ENCODE peak calls at places on chromosomes 6 and 20, in ten cellular contexts. J is activated CD4-positive, CD25-positive, alpha-beta regulatory T cell; I is upper lobe of left lung; G is substantia nigra; O is stimulated activated CD8-positive, alpha-beta memory T cell treated with anti-CD3 and anti-CD28 coated beads, Interleukin-15, amount 100 ng/mL, for 1 hour; Q is suprapubic skin; F is uterus; L is LoVo; N is effector memory CD4-positive, alpha-beta T cell; S is AG04450. H is an unnamed sample.

GRCh38 chr20:46011631-46012482 is 3.1 kb downstream of the MMP9 start:
- DNase-seq in J (no peak), I (peak; percentile 79), G (no peak), O (no peak), Q (peak; percentile 78), F (no peak), L (no peak), N (no peak), S (no peak), H (no peak)

GRCh38 chr6:48825501-48826317 is 637.3 kb downstream of the MMUT start:
- DNase-seq in J (no peak), I (no peak), G (no peak), O (no peak), Q (no peak), F (no peak), L (no peak), N (no peak), S (no peak), H (no peak)

GRCh38 chr6:32993363-32993973 is 15.9 kb downstream of the HLA-DOA start:
- DNase-seq in J (no peak), I (no peak), G (no peak), O (no peak), Q (no peak), F (no peak), L (no peak), N (no peak), S (no peak), H (no peak)

GRCh38 chr6:89952696-89953095 is 58.4 kb downstream of the GJA10 start:
- DNase-seq in J (no peak), I (no peak), G (no peak), O (peak; percentile 16), Q (no peak), F (no peak), L (no peak), N (peak; percentile 37), S (peak; percentile 24), H (no peak)

GRCh38 chr6:137247724-137248123 is 28.5 kb upstream of the IFNGR1 start:
- DNase-seq in J (no peak), I (no peak), G (no peak), O (no peak), Q (no peak), F (no peak), L (peak; percentile 73), N (no peak), S (no peak), H (no peak)

GRCh38 chr6:106609699-106610098 is 19.6 kb downstream of the RTN4IP1 start:
- DNase-seq in J (no peak), I (no peak), G (no peak), O (no peak), Q (no peak), F (no peak), L (peak; percentile 4), N (no peak), S (no peak), H (no peak)

GRCh38 chr20:37994512-37994911 is 38.7 kb downstream of the TTI1 start:
- DNase-seq in J (no peak), I (no peak), G (no peak), O (no peak), Q (no peak), F (no peak), L (no peak), N (no peak), S (peak; percentile 23), H (no peak)

GRCh38 chr6:13065596-13065995 is 262.7 kb downstream of the TBC1D7 start:
- DNase-seq in J (no peak), I (no peak), G (no peak), O (no peak), Q (no peak), F (no peak), L (no peak), N (no peak), S (no peak), H (no peak)

GRCh38 chr6:36678488-36679042 is at the start of gene CDKN1A:
- DNase-seq in J (peak; percentile 59), I (peak; percentile 98), G (peak; percentile 79), O (peak; percentile 45), Q (peak; percentile 93), F (peak; percentile 90), L (peak; percentile 92), N (peak; percentile 71), S (peak; percentile 86), H (peak; percentile 58)

GRCh38 chr6:143782517-143782916 is 60.6 kb upstream of the LTV1 start:
- DNase-seq in J (no peak), I (no peak), G (no peak), O (no peak), Q (no peak), F (no peak), L (no peak), N (no peak), S (no peak), H (no peak)

GRCh38 chr6:26550250-26550993 is 12.3 kb downstream of the HMGN4 start:
- DNase-seq in J (peak; percentile 39), I (peak; percentile 93), G (peak; percentile 4), O (no peak), Q (no peak), F (peak; percentile 65), L (no peak), N (peak; percentile 49), S (no peak), H (peak; percentile 62)

GRCh38 chr20:15759546-15760216 is 813.6 kb downstream of the KIF16B start:
- DNase-seq in J (no peak), I (no peak), G (peak; percentile 8), O (no peak), Q (no peak), F (no peak), L (no peak), N (no peak), S (no peak), H (no peak)

GRCh38 chr20:34581341-34582189 is 23.0 kb downstream of the MAP1LC3A start:
- DNase-seq in J (no peak), I (no peak), G (peak; percentile 36), O (no peak), Q (no peak), F (no peak), L (no peak), N (no peak), S (no peak), H (no peak)

GRCh38 chr6:24228681-24229255 is 102.8 kb downstream of the NRSN1 start:
- DNase-seq in J (no peak), I (no peak), G (no peak), O (no peak), Q (no peak), F (no peak), L (no peak), N (no peak), S (no peak), H (no peak)

GRCh38 chr20:13170771-13171170 is 50.3 kb upstream of the ISM1 start:
- DNase-seq in J (no peak), I (no peak), G (no peak), O (no peak), Q (no peak), F (no peak), L (no peak), N (no peak), S (no peak), H (no peak)

GRCh38 chr6:43713611-43714310 is 26.2 kb upstream of the MRPS18A start:
- DNase-seq in J (no peak), I (no peak), G (no peak), O (no peak), Q (no peak), F (no peak), L (no peak), N (no peak), S (no peak), H (no peak)

GRCh38 chr6:130466744-130467052 is 100.9 kb downstream of the TMEM200A start:
- DNase-seq in J (no peak), I (no peak), G (no peak), O (no peak), Q (no peak), F (no peak), L (no peak), N (no peak), S (no peak), H (no peak)

GRCh38 chr6:53436904-53437303 is 88.2 kb upstream of the ELOVL5 start:
- DNase-seq in J (no peak), I (no peak), G (no peak), O (no peak), Q (no peak), F (no peak), L (no peak), N (no peak), S (no peak), H (no peak)

GRCh38 chr20:50308166-50308512 is 117.5 kb downstream of the CEBPB start:
- DNase-seq in J (no peak), I (no peak), G (no peak), O (no peak), Q (no peak), F (no peak), L (no peak), N (no peak), S (no peak), H (no peak)

H was measured in neural crest cell.